ENCODE peak calls at places on chromosomes 1 and 21, in four cellular contexts. One of them, this sample, is unnamed.

GRCh38 chr1:162107911-162108310 is 38.4 kb downstream of the NOS1AP start:
- DNase-seq in A549: no peak
- DNase-seq in MG63: no peak
- DNase-seq in NT2/D1: no peak
- DNase-seq in this sample: no peak

GRCh38 chr1:25647863-25648262 is 31.3 kb downstream of the MAN1C1 start:
- DNase-seq in A549: no peak
- DNase-seq in MG63: no peak
- DNase-seq in NT2/D1: no peak
- DNase-seq in this sample: no peak

GRCh38 chr21:39224930-39225329 is 41.7 kb upstream of the PSMG1 start:
- DNase-seq in A549: no peak
- DNase-seq in MG63: no peak
- DNase-seq in NT2/D1: no peak
- DNase-seq in this sample: no peak

GRCh38 chr1:245382981-245383380 is 228.2 kb downstream of the KIF26B start:
- DNase-seq in A549: no peak
- DNase-seq in MG63: no peak
- DNase-seq in NT2/D1: no peak
- DNase-seq in this sample: no peak

GRCh38 chr1:25556791-25557476 is 13.5 kb downstream of the LDLRAP1 start:
- DNase-seq in A549: no peak
- DNase-seq in MG63: no peak
- DNase-seq in NT2/D1: no peak
- DNase-seq in this sample: peak

GRCh38 chr1:115445090-115445489 is 107.0 kb upstream of the NGF start:
- DNase-seq in A549: no peak
- DNase-seq in MG63: no peak
- DNase-seq in NT2/D1: no peak
- DNase-seq in this sample: no peak

GRCh38 chr21:21851657-21852056 is 853.4 kb downstream of the NCAM2 start:
- DNase-seq in A549: no peak
- DNase-seq in MG63: no peak
- DNase-seq in NT2/D1: no peak
- DNase-seq in this sample: peak

GRCh38 chr1:232207089-232207723 is 422.7 kb downstream of the SIPA1L2 start:
- DNase-seq in A549: no peak
- DNase-seq in MG63: no peak
- DNase-seq in NT2/D1: no peak
- DNase-seq in this sample: no peak

GRCh38 chr1:40076895-40077312 is 20.1 kb downstream of the PPT1 start:
- DNase-seq in A549: no peak
- DNase-seq in MG63: peak
- DNase-seq in NT2/D1: no peak
- DNase-seq in this sample: peak

GRCh38 chr1:231278100-231278790 is 37.2 kb downstream of the GNPAT start:
- DNase-seq in A549: no peak
- DNase-seq in MG63: no peak
- DNase-seq in NT2/D1: no peak
- DNase-seq in this sample: no peak

GRCh38 chr1:232416026-232416568 is 213.8 kb downstream of the SIPA1L2 start:
- DNase-seq in A549: no peak
- DNase-seq in MG63: peak
- DNase-seq in NT2/D1: no peak
- DNase-seq in this sample: no peak

GRCh38 chr21:42145569-42146250 is 73.2 kb upstream of the ABCG1 start:
- DNase-seq in A549: peak
- DNase-seq in MG63: peak
- DNase-seq in NT2/D1: peak
- DNase-seq in this sample: peak

GRCh38 chr1:19484793-19485361 is 462 bp downstream of the CAPZB start:
- DNase-seq in A549: peak
- DNase-seq in MG63: peak
- DNase-seq in NT2/D1: no peak
- DNase-seq in this sample: no peak

GRCh38 chr1:4416189-4416588 is 238.2 kb upstream of the AJAP1 start:
- DNase-seq in A549: no peak
- DNase-seq in MG63: no peak
- DNase-seq in NT2/D1: no peak
- DNase-seq in this sample: no peak

GRCh38 chr1:24015226-24016210 is 35.4 kb upstream of the SRSF10 start:
- DNase-seq in A549: no peak
- DNase-seq in MG63: no peak
- DNase-seq in NT2/D1: no peak
- DNase-seq in this sample: peak

GRCh38 chr1:243433737-243434370 is 178.0 kb downstream of the SDCCAG8 start:
- DNase-seq in A549: no peak
- DNase-seq in MG63: no peak
- DNase-seq in NT2/D1: no peak
- DNase-seq in this sample: peak

GRCh38 chr1:212645563-212646543 is 37.3 kb downstream of the ATF3 start:
- DNase-seq in A549: no peak
- DNase-seq in MG63: no peak
- DNase-seq in NT2/D1: no peak
- DNase-seq in this sample: no peak

GRCh38 chr1:18940303-18941020 is 16.0 kb downstream of the IFFO2 start:
- DNase-seq in A549: no peak
- DNase-seq in MG63: no peak
- DNase-seq in NT2/D1: no peak
- DNase-seq in this sample: peak

GRCh38 chr21:15514073-15514946 is 215.5 kb upstream of the USP25 start:
- DNase-seq in A549: no peak
- DNase-seq in MG63: no peak
- DNase-seq in NT2/D1: no peak
- DNase-seq in this sample: no peak

GRCh38 chr1:53572061-53572801 is 113.0 kb downstream of the DMRTB1 start:
- DNase-seq in A549: peak
- DNase-seq in MG63: peak
- DNase-seq in NT2/D1: no peak
- DNase-seq in this sample: no peak

GRCh38 chr1:109441105-109441504 is 14.9 kb upstream of the PSMA5 start:
- DNase-seq in A549: no peak
- DNase-seq in MG63: no peak
- DNase-seq in NT2/D1: no peak
- DNase-seq in this sample: peak

GRCh38 chr1:151156515-151156819 is at the start of gene TNFAIP8L2:
- DNase-seq in A549: no peak
- DNase-seq in MG63: no peak
- DNase-seq in NT2/D1: no peak
- DNase-seq in this sample: no peak

GRCh38 chr1:62810420-62811274 is 26.7 kb downstream of the ATG4C start:
- DNase-seq in A549: no peak
- DNase-seq in MG63: no peak
- DNase-seq in NT2/D1: no peak
- DNase-seq in this sample: no peak

GRCh38 chr1:84972377-84972987 is 24.4 kb downstream of the MCOLN2 start:
- DNase-seq in A549: no peak
- DNase-seq in MG63: no peak
- DNase-seq in NT2/D1: no peak
- DNase-seq in this sample: peak

GRCh38 chr1:34419662-34420061 is 243.0 kb downstream of the C1orf94 start:
- DNase-seq in A549: no peak
- DNase-seq in MG63: no peak
- DNase-seq in NT2/D1: peak
- DNase-seq in this sample: no peak

GRCh38 chr21:25801217-25802015 is 66.6 kb downstream of the GABPA start:
- DNase-seq in A549: peak
- DNase-seq in MG63: peak
- DNase-seq in NT2/D1: peak
- DNase-seq in this sample: peak

GRCh38 chr1:215595231-215595630 is 28.1 kb downstream of the KCTD3 start:
- DNase-seq in A549: no peak
- DNase-seq in MG63: no peak
- DNase-seq in NT2/D1: no peak
- DNase-seq in this sample: no peak

GRCh38 chr1:63621698-63622097 is 28.5 kb downstream of the PGM1 start:
- DNase-seq in A549: no peak
- DNase-seq in MG63: no peak
- DNase-seq in NT2/D1: no peak
- DNase-seq in this sample: peak

GRCh38 chr1:232012773-232013386 is 386.3 kb downstream of the DISC1 start:
- DNase-seq in A549: no peak
- DNase-seq in MG63: peak
- DNase-seq in NT2/D1: no peak
- DNase-seq in this sample: peak

GRCh38 chr1:59597420-59598199 is 217.1 kb upstream of the HOOK1 start:
- DNase-seq in A549: no peak
- DNase-seq in MG63: no peak
- DNase-seq in NT2/D1: no peak
- DNase-seq in this sample: no peak

GRCh38 chr21:38712076-38712475 is 93.7 kb upstream of the ETS2 start:
- DNase-seq in A549: peak
- DNase-seq in MG63: peak
- DNase-seq in NT2/D1: peak
- DNase-seq in this sample: peak

GRCh38 chr1:41045740-41046139 is 24.2 kb upstream of the SLFNL1 start:
- DNase-seq in A549: no peak
- DNase-seq in MG63: peak
- DNase-seq in NT2/D1: no peak
- DNase-seq in this sample: peak

GRCh38 chr1:233627376-233627775 is 13.5 kb downstream of the KCNK1 start:
- DNase-seq in A549: no peak
- DNase-seq in MG63: no peak
- DNase-seq in NT2/D1: no peak
- DNase-seq in this sample: no peak

GRCh38 chr1:61184714-61185106 is 102.3 kb downstream of the NFIA start:
- DNase-seq in A549: no peak
- DNase-seq in MG63: no peak
- DNase-seq in NT2/D1: no peak
- DNase-seq in this sample: no peak

GRCh38 chr1:70264875-70265274 is 43.7 kb downstream of the SRSF11 start:
- DNase-seq in A549: no peak
- DNase-seq in MG63: no peak
- DNase-seq in NT2/D1: no peak
- DNase-seq in this sample: no peak

GRCh38 chr21:44845418-44846200 is 27.7 kb upstream of the SUMO3 start:
- DNase-seq in A549: peak
- DNase-seq in MG63: peak
- DNase-seq in NT2/D1: peak
- DNase-seq in this sample: peak

GRCh38 chr21:44848821-44849521 is 24.5 kb downstream of the PTTG1IP start:
- DNase-seq in A549: no peak
- DNase-seq in MG63: no peak
- DNase-seq in NT2/D1: no peak
- DNase-seq in this sample: no peak

GRCh38 chr21:44846201-44846484 is 27.3 kb downstream of the PTTG1IP start:
- DNase-seq in A549: no peak
- DNase-seq in MG63: no peak
- DNase-seq in NT2/D1: no peak
- DNase-seq in this sample: no peak

GRCh38 chr21:44847261-44848056 is 26.0 kb downstream of the PTTG1IP start:
- DNase-seq in A549: no peak
- DNase-seq in MG63: no peak
- DNase-seq in NT2/D1: no peak
- DNase-seq in this sample: no peak

GRCh38 chr21:44846485-44847260 is 26.8 kb downstream of the PTTG1IP start:
- DNase-seq in A549: no peak
- DNase-seq in MG63: no peak
- DNase-seq in NT2/D1: no peak
- DNase-seq in this sample: peak
- H3K4me3 ChIP-seq in A549: peak
- H3K4me3 ChIP-seq in MG63: no peak
- H3K4me3 ChIP-seq in NT2/D1: peak
- H3K4me3 ChIP-seq in this sample: no peak

GRCh38 chr1:145886811-145887210 is 1.1 kb upstream of the ANKRD35 start:
- DNase-seq in A549: no peak
- DNase-seq in MG63: no peak
- DNase-seq in NT2/D1: no peak
- DNase-seq in this sample: no peak

GRCh38 chr1:145887631-145888030 is 2.0 kb upstream of the ANKRD35 start:
- DNase-seq in A549: no peak
- DNase-seq in MG63: no peak
- DNase-seq in NT2/D1: no peak
- DNase-seq in this sample: no peak

GRCh38 chr1:145886390-145886789 is 724 bp upstream of the ANKRD35 start:
- DNase-seq in A549: no peak
- DNase-seq in MG63: no peak
- DNase-seq in NT2/D1: no peak
- DNase-seq in this sample: no peak

GRCh38 chr1:145885738-145886287 is at the start of gene ANKRD35:
- DNase-seq in A549: peak
- DNase-seq in MG63: peak
- DNase-seq in NT2/D1: peak
- DNase-seq in this sample: peak

GRCh38 chr1:145884675-145885074 is 991 bp downstream of the ANKRD35 start:
- DNase-seq in A549: no peak
- DNase-seq in MG63: peak
- DNase-seq in NT2/D1: no peak
- DNase-seq in this sample: peak
- H3K4me3 ChIP-seq in A549: no peak
- H3K4me3 ChIP-seq in MG63: no peak
- H3K4me3 ChIP-seq in NT2/D1: no peak
- H3K4me3 ChIP-seq in this sample: peak

DNA sequence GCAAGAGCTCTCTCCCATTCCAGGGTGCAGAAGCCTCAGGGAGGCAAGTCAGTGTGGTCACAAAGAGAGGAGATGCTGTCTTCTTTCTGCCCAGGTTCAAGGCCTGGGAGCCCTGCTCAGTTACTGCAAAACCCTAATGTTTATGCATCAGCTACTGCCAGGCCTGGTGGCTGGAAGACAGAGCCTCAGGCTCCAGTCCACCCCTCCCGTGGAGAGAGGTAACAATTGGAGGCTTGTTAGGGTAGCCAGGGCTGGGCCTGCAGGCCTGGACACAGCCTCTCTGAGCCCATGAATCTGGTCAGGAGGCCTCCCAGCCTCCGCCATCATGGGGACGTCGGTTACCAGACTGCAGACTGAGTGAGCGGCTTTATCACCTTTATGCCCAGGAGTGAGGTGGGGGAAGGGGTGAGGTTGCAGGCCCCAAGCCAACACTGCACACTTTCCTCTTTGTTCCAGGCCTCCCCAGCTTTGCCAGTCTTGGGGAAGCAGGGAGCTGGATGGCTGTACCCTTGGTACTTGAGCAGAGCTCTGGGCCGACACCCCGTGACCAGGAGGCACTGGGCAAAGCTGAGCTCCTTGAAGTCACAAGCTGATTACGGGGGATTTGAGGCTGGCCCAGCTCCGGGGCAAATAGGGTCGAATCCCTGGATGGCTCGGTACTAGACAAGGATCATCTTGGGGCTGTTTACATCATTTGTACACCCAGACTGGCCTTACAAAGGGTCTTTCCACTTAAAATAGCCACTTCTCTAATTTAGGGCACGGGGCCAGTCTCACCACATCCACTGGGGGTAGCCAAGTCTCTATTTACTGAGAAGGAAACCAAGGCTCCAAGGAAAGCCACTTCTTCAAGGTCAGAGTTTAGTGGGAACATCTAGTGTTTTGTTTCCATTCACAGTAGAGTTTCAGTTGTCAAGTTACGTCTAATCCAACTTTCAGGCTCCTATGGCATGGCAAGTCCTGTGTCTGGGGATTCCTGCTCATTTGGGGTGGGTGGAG is 5.2 kb downstream of the SLC2A1 start:
- DNase-seq in A549: no peak
- DNase-seq in MG63: no peak
- DNase-seq in NT2/D1: no peak
- DNase-seq in this sample: no peak
- H3K4me3 ChIP-seq in A549: no peak
- H3K4me3 ChIP-seq in MG63: no peak
- H3K4me3 ChIP-seq in NT2/D1: no peak
- H3K4me3 ChIP-seq in this sample: no peak

GRCh38 chr1:42239041-42239440 is 74.5 kb upstream of the GUCA2A start:
- DNase-seq in A549: no peak
- DNase-seq in MG63: no peak
- DNase-seq in NT2/D1: no peak
- DNase-seq in this sample: no peak
- H3K4me3 ChIP-seq in A549: no peak
- H3K4me3 ChIP-seq in MG63: no peak
- H3K4me3 ChIP-seq in NT2/D1: no peak
- H3K4me3 ChIP-seq in this sample: no peak